ENCODE peak calls at places on chromosomes 6 and 20, in four cellular contexts. P is GM12878, E is HepG2, T is K562. B is an unnamed sample.

GRCh38 chr6:92114797-92115196 is 1304.6 kb downstream of the EPHA7 start:
- DNase-seq in T (no peak), P (no peak), E (no peak), B (no peak)

GRCh38 chr6:21441386-21441785 is 152.2 kb upstream of the SOX4 start:
- DNase-seq in T (no peak), P (no peak), E (no peak), B (no peak)

GRCh38 chr6:37741757-37742400 is 44.2 kb upstream of the MDGA1 start:
- DNase-seq in T (peak), E (peak), P (no peak), B (no peak)

GRCh38 chr6:41167173-41167963 is 4.5 kb upstream of the TREM2 start:
- DNase-seq in T (peak), P (no peak), E (no peak), B (no peak)

GRCh38 chr20:46282669-46283068 is 25.6 kb downstream of the CDH22 start:
- DNase-seq in E (no peak), T (no peak), P (no peak), B (no peak)

GRCh38 chr6:35780719-35781118 is at the start of gene CLPSL1:
- DNase-seq in E (no peak), T (no peak), P (no peak), B (no peak)

GRCh38 chr6:111098597-111098996 is 11.3 kb downstream of the SLC16A10 start:
- DNase-seq in E (peak), T (no peak), P (no peak), B (no peak)

GRCh38 chr6:158758464-158758863 is 60.7 kb downstream of the EZR start:
- DNase-seq in T (peak), P (no peak), E (no peak), B (no peak)

GRCh38 chr6:7734707-7735383 is 8.9 kb downstream of the BMP6 start:
- DNase-seq in E (no peak), P (no peak), T (no peak), B (no peak)

GRCh38 chr6:38982470-38982869 is 66.1 kb upstream of the GLP1R start:
- DNase-seq in T (no peak), P (no peak), E (no peak), B (no peak)

GRCh38 chr6:26350858-26351543 is 14.0 kb upstream of the BTN3A2 start:
- DNase-seq in E (no peak), T (peak), P (no peak), B (no peak)

GRCh38 chr6:393391-394221 is 2.1 kb downstream of the IRF4 start:
- DNase-seq in E (no peak), T (no peak), P (no peak), B (no peak)

GRCh38 chr6:143068001-143068400 is 7.3 kb downstream of the AIG1 start:
- DNase-seq in T (no peak), P (no peak), E (no peak), B (no peak)

GRCh38 chr6:50927816-50928215 is 109.1 kb downstream of the TFAP2B start:
- DNase-seq in E (no peak), P (no peak), T (no peak), B (no peak)

GRCh38 chr20:59023616-59024015 is 4.4 kb downstream of the TUBB1 start:
- DNase-seq in T (no peak), E (no peak), P (no peak), B (no peak)

GRCh38 chr20:63079971-63080370 is 73.2 kb upstream of the BHLHE23 start:
- DNase-seq in P (no peak), E (no peak), T (no peak), B (no peak)

GRCh38 chr6:19231878-19232519 is 605.2 kb upstream of the ID4 start:
- DNase-seq in E (no peak), T (no peak), P (no peak), B (no peak)

GRCh38 chr20:58709703-58710039 is 17.1 kb downstream of the NPEPL1 start:
- DNase-seq in T (no peak), P (no peak), E (no peak), B (no peak)

GRCh38 chr20:2659547-2659946 is 4.5 kb downstream of the IDH3B start:
- DNase-seq in P (no peak), T (no peak), E (no peak), B (no peak)

GRCh38 chr20:4332466-4332865 is 317.1 kb upstream of the RNF24 start:
- DNase-seq in P (no peak), E (no peak), T (no peak), B (no peak)

GRCh38 chr6:11847515-11848244 is 69.1 kb upstream of the ADTRP start:
- DNase-seq in E (no peak), T (no peak), P (no peak), B (no peak)

GRCh38 chr6:43127180-43127579 is 43.9 kb upstream of the SRF start:
- DNase-seq in E (no peak), T (no peak), P (no peak), B (no peak)

GRCh38 chr6:151147118-151147832 is 92.5 kb upstream of the AKAP12 start:
- DNase-seq in T (no peak), E (no peak), P (no peak), B (no peak)

GRCh38 chr20:4234128-4234527 is 218.8 kb upstream of the RNF24 start:
- DNase-seq in E (no peak), T (no peak), P (no peak), B (no peak)

GRCh38 chr6:6705061-6705425 is 116.5 kb downstream of the LY86 start:
- DNase-seq in T (no peak), E (no peak), P (no peak), B (no peak)

GRCh38 chr6:57283096-57283495 is 34.3 kb upstream of the PRIM2 start:
- DNase-seq in P (no peak), T (no peak), E (no peak), B (no peak)

GRCh38 chr20:8790442-8791074 is 278.3 kb upstream of the PLCB4 start:
- DNase-seq in T (peak), E (peak), P (no peak), B (no peak)

GRCh38 chr20:8787090-8787489 is 281.8 kb upstream of the PLCB4 start:
- DNase-seq in T (no peak), E (no peak), P (no peak), B (no peak)

GRCh38 chr20:8786383-8786782 is 282.5 kb upstream of the PLCB4 start:
- DNase-seq in P (no peak), E (no peak), T (no peak), B (no peak)

GRCh38 chr20:8788275-8788674 is 280.6 kb upstream of the PLCB4 start:
- DNase-seq in P (no peak), E (no peak), T (no peak), B (no peak)

DNA sequence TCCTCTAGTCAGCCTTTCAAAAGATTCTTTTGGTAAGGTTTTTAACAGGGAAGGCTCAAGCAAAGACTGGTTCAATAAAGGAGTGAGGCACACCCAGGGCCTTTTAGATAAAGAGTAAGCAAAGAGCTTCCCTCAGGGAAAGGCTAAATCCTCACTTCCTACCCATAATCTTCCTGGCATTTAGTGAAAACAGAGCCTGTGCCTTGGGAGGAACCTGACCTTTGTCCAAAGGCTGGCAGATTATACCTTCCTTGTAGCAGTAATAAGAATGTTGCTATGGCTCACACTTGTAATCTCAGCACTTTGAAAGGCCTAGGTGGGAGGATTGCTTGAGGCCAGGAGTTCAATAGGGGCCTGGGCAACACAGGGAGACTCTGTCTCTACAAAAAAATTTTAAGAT is 280.1 kb upstream of the PLCB4 start:
- DNase-seq in E (no peak), P (no peak), T (no peak), B (no peak)
- TF ChIP-seq POLR2AphosphoS5 in E (no peak), P (no peak), T (no peak), B (no peak)

GRCh38 chr6:144613859-144614258 is 328.7 kb downstream of the UTRN start:
- DNase-seq in E (no peak), P (no peak), T (no peak), B (no peak)

GRCh38 chr6:144612811-144613210 is 327.7 kb downstream of the UTRN start:
- DNase-seq in E (no peak), T (no peak), P (no peak), B (no peak)

GRCh38 chr6:144602523-144603180 is 317.5 kb downstream of the UTRN start:
- DNase-seq in P (no peak), T (no peak), E (no peak), B (no peak)

GRCh38 chr6:144606041-144606440 is 320.9 kb downstream of the UTRN start:
- DNase-seq in P (no peak), T (no peak), E (no peak), B (no peak)

GRCh38 chr6:144607998-144608736 is 323.0 kb downstream of the UTRN start:
- DNase-seq in E (no peak), P (no peak), T (no peak), B (no peak)
- TF ChIP-seq TAF1 in E (no peak), P (no peak), T (no peak), B (no peak)

GRCh38 chr20:34709044-34709835 is 5.1 kb downstream of the TP53INP2 start:
- DNase-seq in E (no peak), P (peak), T (peak), B (peak)
- TF ChIP-seq POLR2A in E (no peak), P (peak), T (peak), B (peak)

GRCh38 chr20:48242623-48243022 is 457.3 kb upstream of the SULF2 start:
- DNase-seq in P (no peak), T (no peak), E (no peak), B (no peak)

GRCh38 chr20:48247961-48248360 is 462.7 kb upstream of the SULF2 start:
- DNase-seq in E (no peak), P (no peak), T (no peak), B (no peak)

GRCh38 chr20:48241482-48241881 is 456.2 kb upstream of the SULF2 start:
- DNase-seq in T (no peak), P (no peak), E (no peak), B (no peak)

DNA sequence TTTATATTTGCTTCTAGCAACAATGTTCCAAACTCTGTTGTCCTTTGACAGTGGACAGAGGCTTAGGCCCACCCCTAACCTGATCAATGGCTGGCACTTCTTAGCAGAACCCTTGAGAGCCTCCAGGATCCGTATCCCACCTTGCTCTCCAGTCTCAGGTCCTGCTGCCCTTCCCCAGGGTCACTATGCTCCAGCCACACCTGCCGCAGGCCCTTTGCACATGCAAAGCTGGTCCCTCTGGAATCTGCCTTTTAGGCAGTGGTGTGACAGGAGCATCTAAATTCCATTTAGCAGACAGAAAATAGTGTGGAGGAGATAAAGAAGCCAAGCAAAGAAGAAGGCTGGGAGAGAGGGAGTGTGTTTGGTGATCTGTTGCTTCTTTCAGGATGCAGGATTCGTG is 461.1 kb upstream of the SULF2 start:
- DNase-seq in T (no peak), P (no peak), E (no peak), B (no peak)
- TF ChIP-seq POLR2AphosphoS5 in T (no peak), P (no peak), E (no peak), B (no peak)

GRCh38 chr6:10341605-10342004 is 73.3 kb downstream of the TFAP2A start:
- DNase-seq in P (no peak), E (no peak), T (no peak), B (no peak)
- TF ChIP-seq TAF1 in P (no peak), E (no peak), T (no peak), B (no peak)

B was measured in GM12892.